ENCODE peak calls at places on chromosomes 7 and 10, in ten cellular contexts. X is LNCaP clone FGC; L is CD8-positive, alpha-beta T cell; Q is astrocyte; N is pancreas; S is breast epithelium; D is psoas muscle; Y is suprapubic skin; F is fibroblast of pulmonary artery; W is fibroblast of villous mesenchyme. V is an unnamed sample.

GRCh38 chr10:79320785-79321493 is 26.3 kb upstream of the PPIF start:
- DNase-seq in X (no peak), W (peak; percentile 64), Y (no peak), Q (peak; percentile 77), F (peak; percentile 83), D (peak; percentile 57), S (no peak), L (no peak), N (no peak), V (no peak)

GRCh38 chr7:121401896-121402295 is 5.8 kb upstream of the FAM3C start:
- DNase-seq in Q (no peak), F (no peak), N (no peak), W (peak; percentile 42), Y (no peak), S (no peak), D (no peak), X (no peak), L (no peak), V (no peak)

GRCh38 chr7:120055300-120055699 is 217.7 kb upstream of the KCND2 start:
- DNase-seq in F (peak; percentile 64), X (no peak), S (no peak), Y (no peak), W (peak; percentile 85), L (no peak), N (no peak), D (no peak), Q (peak; percentile 64), V (no peak)

GRCh38 chr10:46520941-46521340 is 35.5 kb downstream of the GPRIN2 start:
- DNase-seq in W (no peak), X (no peak), Y (peak; percentile 61), F (peak; percentile 44), N (no peak), D (peak; percentile 49), S (peak; percentile 52), L (no peak), Q (peak; percentile 71), V (no peak)

GRCh38 chr7:135320277-135320676 is 86.6 kb downstream of the STRA8 start:
- DNase-seq in N (peak; percentile 70), D (peak; percentile 81), Q (peak; percentile 83), Y (no peak), S (peak; percentile 73), F (peak; percentile 94), W (peak; percentile 73), L (no peak), X (no peak), V (peak; percentile 70)

GRCh38 chr7:131896189-131896855 is 339.9 kb upstream of the PODXL start:
- DNase-seq in S (no peak), F (no peak), N (no peak), Q (no peak), W (no peak), Y (no peak), L (no peak), D (no peak), X (no peak), V (no peak)

GRCh38 chr7:132646064-132646463 is 69.8 kb upstream of the PLXNA4 start:
- DNase-seq in Y (no peak), W (no peak), S (no peak), F (no peak), D (no peak), Q (no peak), L (no peak), N (no peak), X (no peak), V (no peak)

GRCh38 chr7:27751888-27752660 is 12.1 kb downstream of the TAX1BP1 start:
- DNase-seq in Y (no peak), Q (no peak), F (no peak), W (no peak), D (no peak), N (no peak), S (no peak), L (no peak), X (no peak), V (no peak)

GRCh38 chr10:110168601-110169481 is 38.6 kb upstream of the MXI1 start:
- DNase-seq in X (no peak), D (no peak), Y (no peak), W (no peak), N (no peak), Q (no peak), L (no peak), F (no peak), S (no peak), V (no peak)

GRCh38 chr7:116932566-116932965 is 20.7 kb upstream of the ST7 start:
- DNase-seq in Q (no peak), L (no peak), S (no peak), D (no peak), Y (no peak), W (no peak), X (no peak), F (no peak), N (no peak), V (no peak)

GRCh38 chr7:95933618-95934017 is 161.3 kb downstream of the DYNC1I1 start:
- DNase-seq in F (no peak), Y (no peak), S (no peak), D (no peak), N (no peak), Q (no peak), L (no peak), X (no peak), W (no peak), V (no peak)

GRCh38 chr10:86648706-86649426 is 5.5 kb upstream of the OPN4 start:
- DNase-seq in N (no peak), Y (peak; percentile 78), F (peak; percentile 80), X (peak; percentile 62), Q (peak; percentile 62), D (peak; percentile 90), W (peak; percentile 70), L (no peak), S (peak; percentile 45), V (no peak)

GRCh38 chr7:129886184-129886817 is 66.5 kb downstream of the UBE2H start:
- DNase-seq in L (no peak), D (no peak), S (no peak), Y (no peak), X (no peak), Q (no peak), N (no peak), W (no peak), F (no peak), V (no peak)

GRCh38 chr10:128087884-128088695 is 38.1 kb downstream of the MKI67 start:
- DNase-seq in L (no peak), S (no peak), Y (no peak), W (no peak), Q (no peak), F (no peak), D (no peak), X (no peak), N (no peak), V (no peak)

GRCh38 chr7:7054252-7054830 is 128.0 kb upstream of the C1GALT1 start:
- DNase-seq in Y (no peak), X (no peak), L (no peak), N (no peak), F (no peak), D (no peak), Q (no peak), S (no peak), W (no peak), V (no peak)

GRCh38 chr10:92573091-92573797 is 649 bp downstream of the IDE start:
- DNase-seq in D (peak; percentile 59), Y (no peak), F (peak; percentile 52), Q (peak; percentile 26), N (peak; percentile 41), L (no peak), W (peak; percentile 50), S (no peak), X (no peak), V (no peak)

GRCh38 chr7:3517344-3517743 is 216.3 kb downstream of the SDK1 start:
- DNase-seq in Q (no peak), F (no peak), D (no peak), Y (no peak), W (no peak), X (no peak), S (no peak), L (no peak), N (no peak), V (no peak)

GRCh38 chr7:111650456-111650999 is 88.2 kb upstream of the IMMP2L start:
- DNase-seq in S (no peak), Y (no peak), W (peak; percentile 72), F (peak; percentile 76), X (peak; percentile 83), Q (no peak), N (no peak), L (no peak), D (no peak), V (peak; percentile 25)

GRCh38 chr7:494906-495305 is 24.7 kb downstream of the PDGFA start:
- DNase-seq in W (no peak), S (no peak), D (peak; percentile 35), L (no peak), N (peak; percentile 11), X (no peak), F (no peak), Y (peak; percentile 48), Q (no peak), V (no peak)

DNA sequence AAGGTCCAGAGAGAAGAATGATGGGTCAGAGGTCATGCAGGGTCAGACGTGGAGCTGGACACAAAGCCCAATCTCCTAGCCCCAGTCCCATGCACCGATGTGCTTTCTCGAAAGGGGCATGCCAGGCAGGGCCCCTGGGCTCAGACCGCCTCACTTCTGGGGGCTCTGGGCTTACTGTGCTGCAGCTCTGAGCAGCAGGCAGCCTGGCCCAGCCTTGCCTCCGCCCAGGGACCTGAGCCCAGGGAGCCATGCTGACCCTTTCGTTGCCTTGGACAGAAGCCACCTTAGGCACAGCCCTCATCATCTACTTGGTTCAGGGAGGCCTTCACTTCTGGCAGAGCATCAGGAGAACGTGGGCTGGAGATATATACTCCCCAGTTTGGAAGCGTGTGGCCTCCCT is 161.2 kb downstream of the GRK5 start:
- DNase-seq in X (no peak), D (no peak), L (no peak), Y (no peak), N (no peak), W (no peak), Q (no peak), S (no peak), F (no peak), V (no peak)
- H3K4me3 ChIP-seq in X (no peak overlapping the region), D (no peak overlapping the region), L (no peak overlapping the region), Y (no peak overlapping the region), N (no peak overlapping the region), W (no peak overlapping the region), Q (no peak overlapping the region), S (no peak overlapping the region), F (no peak overlapping the region), V (no peak overlapping the region)

GRCh38 chr7:21568762-21569161 is 25.9 kb downstream of the DNAH11 start:
- DNase-seq in X (no peak), N (no peak), W (peak; percentile 5), L (no peak), Y (no peak), D (no peak), F (peak; percentile 15), S (no peak), Q (no peak), V (no peak)
- TF ChIP-seq CTCF in X (peak; percentile 47), N (no peak), W (peak; percentile 28), L (peak; percentile 19), Y (no peak), D (peak; percentile 11), F (peak; percentile 35), S (no peak), Q (no peak), V (no peak)

GRCh38 chr10:11793762-11794479 is 29.2 kb upstream of the PROSER2 start:
- DNase-seq in Q (peak; percentile 72), F (peak; percentile 46), Y (no peak), S (no peak), D (no peak), W (peak; percentile 41), N (no peak), X (no peak), L (no peak), V (no peak)
- H3K4me3 ChIP-seq in Q (no peak overlapping the region), F (no peak overlapping the region), Y (no peak overlapping the region), S (no peak overlapping the region), D (no peak overlapping the region), W (no peak overlapping the region), N (no peak overlapping the region), X (no peak overlapping the region), L (no peak overlapping the region), V (no peak overlapping the region)

GRCh38 chr10:43407576-43408330 is 1.2 kb downstream of the HNRNPF start:
- DNase-seq in L (peak; percentile 64), F (peak; percentile 94), N (peak; percentile 93), Q (peak; percentile 85), W (peak; percentile 95), Y (peak; percentile 95), D (peak; percentile 93), S (peak; percentile 91), X (peak; percentile 77), V (peak; percentile 91)
- TF ChIP-seq CTCF in L (peak; percentile 33), F (peak; percentile 44), N (no peak), Q (peak; percentile 12), W (peak; percentile 58), Y (peak; percentile 25), D (peak; percentile 21), S (peak; percentile 25), X (peak; percentile 18), V (peak; percentile 49)